ENCODE peak calls at places on chromosomes 1 and 21, in nine cellular contexts. Z is SJSA1; T is PC-9; Y is uterus; I is mesendoderm; P is K562; N is adrenal gland; W is CD8-positive, alpha-beta memory T cell; O is right atrium auricular region. R is an unnamed sample.

GRCh38 chr1:162873671-162874666 is 13.0 kb upstream of the CCDC190 start:
- DNase-seq in N (no peak), Z (peak), Y (no peak), T (no peak), O (no peak), I (no peak), P (no peak), W (no peak), R (no peak)

GRCh38 chr1:28512058-28512611 is 6.3 kb downstream of the RCC1 start:
- DNase-seq in W (no peak), I (peak), Z (no peak), N (no peak), O (no peak), Y (no peak), T (no peak), P (no peak), R (no peak)

GRCh38 chr1:111422546-111423391 is 4.8 kb downstream of the OVGP1 start:
- DNase-seq in P (no peak), Z (no peak), N (no peak), T (peak), I (no peak), O (no peak), Y (no peak), W (no peak), R (no peak)

GRCh38 chr1:225712391-225712790 is 59.5 kb upstream of the ENAH start:
- DNase-seq in O (no peak), P (no peak), T (no peak), Y (no peak), W (no peak), I (no peak), Z (no peak), N (no peak), R (no peak)

GRCh38 chr1:207393610-207394009 is 60.5 kb upstream of the CR2 start:
- DNase-seq in N (no peak), P (no peak), Y (no peak), Z (peak), I (no peak), T (peak), W (no peak), O (no peak), R (no peak)

GRCh38 chr21:27953328-27954045 is 986.6 kb upstream of the ADAMTS5 start:
- DNase-seq in P (no peak), Z (no peak), O (no peak), N (no peak), W (no peak), I (no peak), T (no peak), Y (no peak), R (no peak)

GRCh38 chr1:30801826-30802198 is 44.2 kb upstream of the LAPTM5 start:
- DNase-seq in Y (peak), P (peak), I (peak), O (peak), Z (peak), T (peak), N (peak), W (peak), R (peak)

GRCh38 chr21:43921979-43922945 is 57.2 kb downstream of the AGPAT3 start:
- DNase-seq in W (peak), I (peak), O (no peak), Z (no peak), T (no peak), Y (no peak), P (peak), N (no peak), R (peak)

GRCh38 chr1:230922620-230923019 is 54.3 kb upstream of the C1orf198 start:
- DNase-seq in T (no peak), P (no peak), W (no peak), N (no peak), Z (no peak), I (peak), O (no peak), Y (no peak), R (no peak)

GRCh38 chr1:35577071-35577998 is 4.2 kb downstream of the TFAP2E start:
- DNase-seq in Y (no peak), W (peak), I (peak), Z (no peak), T (no peak), P (no peak), N (no peak), O (no peak), R (peak)

GRCh38 chr1:205920159-205920558 is 23.1 kb downstream of the SLC26A9 start:
- DNase-seq in I (no peak), Z (no peak), W (no peak), O (peak), N (no peak), P (no peak), Y (no peak), T (no peak), R (no peak)
- H3K27ac ChIP-seq in I (no peak), Z (no peak), W (no peak), O (peak), N (no peak), P (no peak), Y (no peak), T (no peak), R (no peak)

GRCh38 chr1:88490676-88491075 is 193.4 kb upstream of the PKN2 start:
- DNase-seq in O (no peak), W (no peak), N (no peak), P (no peak), T (no peak), Z (no peak), I (no peak), Y (no peak), R (no peak)
- H3K27ac ChIP-seq in O (no peak), W (no peak), N (no peak), P (no peak), T (no peak), Z (no peak), I (no peak), Y (no peak), R (no peak)

GRCh38 chr1:41383094-41383852 is 22.0 kb downstream of the FOXO6 start:
- DNase-seq in P (no peak), Z (no peak), W (no peak), O (no peak), N (no peak), I (peak), Y (no peak), T (peak), R (peak)

GRCh38 chr1:41384579-41384978 is 23.3 kb downstream of the FOXO6 start:
- DNase-seq in T (no peak), O (no peak), N (no peak), Z (no peak), Y (no peak), W (no peak), P (no peak), I (no peak), R (no peak)

GRCh38 chr1:41387667-41388091 is 26.4 kb downstream of the FOXO6 start:
- DNase-seq in W (no peak), Z (no peak), T (peak), P (no peak), I (peak), N (peak), O (peak), Y (peak), R (no peak)

GRCh38 chr1:41386190-41386518 is 24.9 kb downstream of the FOXO6 start:
- DNase-seq in W (no peak), Z (no peak), Y (no peak), O (no peak), N (no peak), I (no peak), P (no peak), T (no peak), R (no peak)

DNA sequence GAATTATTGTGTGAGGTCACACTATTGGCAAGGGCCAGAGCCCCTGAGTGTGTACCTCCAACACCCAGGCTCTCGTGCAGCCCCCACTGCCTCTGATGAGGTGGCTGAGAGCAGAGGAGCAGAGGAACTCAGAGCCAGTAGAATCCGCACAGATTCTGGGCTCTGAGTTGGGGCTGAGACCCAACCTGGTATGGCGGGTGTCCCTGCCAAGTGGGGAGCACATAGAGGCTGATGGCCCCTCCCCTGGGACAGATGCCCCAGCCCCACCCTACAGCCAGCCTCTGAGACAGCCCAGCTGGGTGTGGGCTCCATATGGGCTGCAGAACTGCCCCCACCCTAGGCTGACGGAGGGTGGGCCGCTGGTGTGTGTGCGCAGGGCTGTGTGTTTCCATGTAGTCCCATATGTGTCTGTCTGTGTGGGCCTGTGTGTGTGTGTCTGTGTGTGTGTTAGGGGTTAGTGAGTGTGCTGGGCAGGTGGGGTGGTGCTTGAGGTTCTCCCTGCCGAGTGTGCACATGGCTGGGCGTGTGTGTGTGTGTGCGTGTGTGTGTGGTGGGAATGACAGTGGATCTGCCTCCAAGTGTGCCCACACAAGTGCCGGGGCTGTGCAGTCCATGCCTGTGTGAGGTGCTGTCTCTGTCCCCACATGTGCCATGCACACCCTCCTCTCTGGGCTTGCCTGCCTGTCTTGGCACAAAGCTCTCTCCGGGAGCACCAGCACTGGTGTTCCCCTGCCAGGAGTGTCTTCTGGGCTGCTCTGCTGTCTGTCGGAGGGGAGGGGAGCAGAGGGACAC is 24.4 kb downstream of the FOXO6 start:
- DNase-seq in Y (no peak), P (no peak), O (no peak), N (no peak), W (no peak), T (no peak), Z (no peak), I (no peak), R (no peak)
- H3K27ac ChIP-seq in Y (peak), P (no peak), O (no peak), N (no peak), W (no peak), T (no peak), Z (no peak), I (no peak), R (no peak)

DNA sequence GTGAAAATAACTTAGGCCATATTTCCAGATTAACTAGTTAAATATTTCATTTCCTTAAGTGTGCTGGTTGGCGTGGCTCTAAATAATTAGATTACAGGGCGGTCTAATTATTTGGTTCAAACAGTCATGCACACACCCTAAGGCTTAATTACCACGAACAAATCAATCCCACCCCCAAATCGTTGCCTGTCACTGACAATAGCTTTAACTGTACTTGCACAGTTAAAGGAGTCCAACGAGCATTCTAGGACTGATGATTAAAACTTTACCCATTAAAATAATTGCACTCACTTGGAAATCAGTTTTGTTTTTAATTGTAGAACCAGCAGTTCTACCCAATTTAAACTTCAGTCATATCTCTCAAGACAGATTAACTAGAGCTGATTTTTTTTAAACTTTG is 1.5 kb upstream of the POU2F1 start:
- DNase-seq in P (no peak), T (no peak), Z (no peak), Y (no peak), I (no peak), W (no peak), O (no peak), N (no peak), R (no peak)
- H3K27ac ChIP-seq in P (peak), T (peak), Z (no peak), Y (no peak), I (no peak), W (peak), O (peak), N (peak), R (no peak)

DNA sequence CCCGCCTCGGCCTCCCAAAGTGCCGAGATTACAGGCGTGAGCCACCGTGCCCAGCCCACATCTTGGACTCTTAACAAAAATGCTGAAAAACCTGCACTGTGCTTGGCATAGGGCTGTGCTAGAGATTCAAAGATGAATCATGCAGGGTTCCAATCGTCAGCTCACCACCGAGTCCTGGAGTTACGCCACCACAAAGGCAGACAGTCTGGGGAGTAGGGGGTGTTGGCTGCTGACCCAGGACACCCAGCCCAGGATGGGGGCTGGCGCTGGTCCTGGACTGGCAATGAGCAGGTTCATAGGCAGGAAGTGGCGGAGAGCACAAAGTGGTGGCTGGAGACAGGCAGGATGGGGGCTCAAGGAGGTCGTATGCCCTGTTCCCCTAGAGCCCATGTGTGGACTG is 16.0 kb downstream of the PSRC1 start:
- DNase-seq in Z (no peak), W (no peak), I (no peak), T (peak), O (no peak), Y (no peak), N (peak), P (no peak), R (no peak)
- H3K27ac ChIP-seq in Z (no peak), W (no peak), I (no peak), T (peak), O (no peak), Y (no peak), N (no peak), P (no peak), R (no peak)

GRCh38 chr1:107544285-107544684 is 403.4 kb downstream of the NTNG1 start:
- DNase-seq in I (no peak), W (no peak), N (no peak), Z (no peak), Y (no peak), P (no peak), T (no peak), O (no peak), R (no peak)

GRCh38 chr1:107548276-107548675 is 407.4 kb downstream of the NTNG1 start:
- DNase-seq in W (no peak), I (no peak), P (no peak), Y (no peak), N (no peak), Z (no peak), T (no peak), O (no peak), R (no peak)

GRCh38 chr1:107547363-107548155 is 406.7 kb downstream of the NTNG1 start:
- DNase-seq in I (no peak), N (no peak), P (no peak), Y (no peak), T (no peak), W (no peak), Z (no peak), O (no peak), R (no peak)

GRCh38 chr1:107545056-107545597 is 404.3 kb downstream of the NTNG1 start:
- DNase-seq in Z (no peak), W (no peak), N (no peak), T (no peak), O (no peak), Y (no peak), P (no peak), I (no peak), R (no peak)

DNA sequence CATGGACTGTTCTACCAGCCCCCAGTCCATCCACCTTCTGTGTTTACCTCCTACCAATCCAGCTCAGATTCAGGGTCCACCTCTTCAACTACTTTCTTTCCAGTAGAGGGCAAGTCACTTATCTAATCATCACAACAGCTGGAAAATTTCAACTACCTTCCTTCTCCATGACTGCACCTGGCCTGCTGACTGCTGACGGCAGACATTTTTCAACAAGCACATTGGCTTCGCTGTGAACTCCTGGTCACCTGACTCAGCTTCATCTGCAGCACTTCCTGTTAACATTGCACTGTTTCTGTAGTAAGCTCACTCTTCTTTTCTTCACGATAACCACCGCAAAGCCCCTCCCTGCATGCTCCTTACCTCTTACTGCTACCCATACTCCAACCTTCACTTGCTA is 405.7 kb downstream of the NTNG1 start:
- DNase-seq in P (no peak), T (no peak), W (no peak), O (no peak), N (no peak), I (no peak), Z (no peak), Y (no peak), R (no peak)
- H3K27ac ChIP-seq in P (no peak), T (no peak), W (no peak), O (no peak), N (no peak), I (no peak), Z (no peak), Y (no peak), R (no peak)

DNA sequence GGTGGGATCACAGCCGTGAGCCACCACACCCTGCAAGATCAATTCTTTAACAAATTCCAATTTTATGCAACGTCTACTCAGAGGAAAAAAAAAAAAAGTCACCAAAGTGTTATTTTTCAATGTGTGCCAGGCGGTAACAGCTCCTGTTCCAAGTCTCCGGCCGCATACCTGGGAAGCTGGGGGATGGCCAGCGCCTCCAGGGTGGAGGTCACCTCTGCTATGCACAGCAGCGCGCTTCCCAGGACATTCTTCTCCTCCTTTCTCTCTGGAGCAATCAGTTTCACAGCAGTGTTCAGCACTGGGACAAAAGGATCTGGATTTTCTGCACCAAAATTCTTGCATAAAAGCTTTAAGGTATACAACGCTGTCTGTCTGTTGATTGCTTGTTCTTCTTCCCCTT is 34.3 kb downstream of the LGALS8 start:
- DNase-seq in Y (no peak), P (no peak), I (no peak), O (no peak), W (no peak), N (no peak), T (no peak), Z (no peak), R (no peak)
- H3K27ac ChIP-seq in Y (no peak), P (no peak), I (no peak), O (no peak), W (no peak), N (no peak), T (no peak), Z (no peak), R (no peak)

R was measured in CD4-positive, alpha-beta T cell.